ENCODE peak calls at places on chromosomes 16 and 17, in four cellular contexts. One of them, this sample, is unnamed. For H3K4me1, the result is how much of the 10 kb centered on the place peaks cover.

GRCh38 chr17:9021985-9022552 is 759 bp downstream of the NTN1 start:
- DNase-seq in body of pancreas: no peak
- DNase-seq in thoracic aorta: no peak
- DNase-seq in CD8-positive, alpha-beta T cell: no peak
- DNase-seq in this sample: peak

GRCh38 chr16:49431040-49431439 is 57.4 kb downstream of the C16orf78 start:
- DNase-seq in body of pancreas: no peak
- DNase-seq in thoracic aorta: no peak
- DNase-seq in CD8-positive, alpha-beta T cell: no peak
- DNase-seq in this sample: peak

GRCh38 chr16:56199164-56199563 is 7.9 kb downstream of the GNAO1 start:
- DNase-seq in CD8-positive, alpha-beta T cell: no peak
- DNase-seq in body of pancreas: no peak
- DNase-seq in thoracic aorta: no peak
- DNase-seq in this sample: no peak

GRCh38 chr17:62892069-62892675 is 73.9 kb upstream of the TANC2 start:
- DNase-seq in CD8-positive, alpha-beta T cell: no peak
- DNase-seq in body of pancreas: no peak
- DNase-seq in thoracic aorta: no peak
- DNase-seq in this sample: no peak

GRCh38 chr17:78391843-78392242 is 13.4 kb downstream of the PGS1 start:
- DNase-seq in body of pancreas: no peak
- DNase-seq in thoracic aorta: no peak
- DNase-seq in CD8-positive, alpha-beta T cell: no peak
- DNase-seq in this sample: no peak

GRCh38 chr17:65542595-65542994 is 18.9 kb downstream of the AXIN2 start:
- DNase-seq in CD8-positive, alpha-beta T cell: no peak
- DNase-seq in thoracic aorta: no peak
- DNase-seq in body of pancreas: no peak
- DNase-seq in this sample: no peak

GRCh38 chr17:75561927-75562603 is 25.5 kb upstream of the MYO15B start:
- DNase-seq in CD8-positive, alpha-beta T cell: no peak
- DNase-seq in thoracic aorta: no peak
- DNase-seq in body of pancreas: no peak
- DNase-seq in this sample: no peak

GRCh38 chr16:88833086-88833485 is 21.4 kb upstream of the APRT start:
- DNase-seq in CD8-positive, alpha-beta T cell: no peak
- DNase-seq in thoracic aorta: no peak
- DNase-seq in body of pancreas: no peak
- DNase-seq in this sample: no peak

GRCh38 chr16:3431779-3432219 is 11.5 kb downstream of the ZNF597 start:
- DNase-seq in thoracic aorta: no peak
- DNase-seq in body of pancreas: peak
- DNase-seq in CD8-positive, alpha-beta T cell: peak
- DNase-seq in this sample: peak

GRCh38 chr16:11563493-11564040 is 23.2 kb downstream of the LITAF start:
- DNase-seq in body of pancreas: no peak
- DNase-seq in CD8-positive, alpha-beta T cell: no peak
- DNase-seq in thoracic aorta: no peak
- DNase-seq in this sample: no peak

GRCh38 chr16:69112285-69113129 is 7.1 kb downstream of the HAS3 start:
- DNase-seq in body of pancreas: peak
- DNase-seq in CD8-positive, alpha-beta T cell: peak
- DNase-seq in thoracic aorta: no peak
- DNase-seq in this sample: peak

GRCh38 chr16:4314532-4315184 is 1.2 kb upstream of the GLIS2 start:
- DNase-seq in CD8-positive, alpha-beta T cell: no peak
- DNase-seq in body of pancreas: no peak
- DNase-seq in thoracic aorta: no peak
- DNase-seq in this sample: peak

GRCh38 chr17:57541472-57542394 is 203.4 kb downstream of the CCDC182 start:
- DNase-seq in thoracic aorta: peak
- DNase-seq in body of pancreas: no peak
- DNase-seq in CD8-positive, alpha-beta T cell: no peak
- DNase-seq in this sample: peak

GRCh38 chr16:81431554-81432353 is 12.9 kb upstream of the CMIP start:
- DNase-seq in thoracic aorta: no peak
- DNase-seq in body of pancreas: no peak
- DNase-seq in CD8-positive, alpha-beta T cell: no peak
- DNase-seq in this sample: peak

GRCh38 chr17:58398574-58399266 is 18.6 kb downstream of the RNF43 start:
- DNase-seq in CD8-positive, alpha-beta T cell: no peak
- DNase-seq in body of pancreas: no peak
- DNase-seq in thoracic aorta: no peak
- DNase-seq in this sample: no peak

GRCh38 chr16:57319646-57320045 is 35.2 kb upstream of the PLLP start:
- DNase-seq in thoracic aorta: no peak
- DNase-seq in CD8-positive, alpha-beta T cell: no peak
- DNase-seq in body of pancreas: no peak
- DNase-seq in this sample: no peak

GRCh38 chr16:57325458-57325857 is 33.1 kb upstream of the CCL22 start:
- DNase-seq in CD8-positive, alpha-beta T cell: no peak
- DNase-seq in thoracic aorta: no peak
- DNase-seq in body of pancreas: no peak
- DNase-seq in this sample: no peak

GRCh38 chr16:57329718-57330327 is 28.8 kb upstream of the CCL22 start:
- DNase-seq in body of pancreas: no peak
- DNase-seq in thoracic aorta: no peak
- DNase-seq in CD8-positive, alpha-beta T cell: no peak
- DNase-seq in this sample: no peak

GRCh38 chr16:57324649-57325223 is 33.8 kb upstream of the CCL22 start:
- DNase-seq in body of pancreas: no peak
- DNase-seq in thoracic aorta: no peak
- DNase-seq in CD8-positive, alpha-beta T cell: no peak
- DNase-seq in this sample: no peak
- H3K4me1 ChIP-seq in body of pancreas: under half
- H3K4me1 ChIP-seq in thoracic aorta: under half
- H3K4me1 ChIP-seq in CD8-positive, alpha-beta T cell: under half
- H3K4me1 ChIP-seq in this sample: under half

DNA sequence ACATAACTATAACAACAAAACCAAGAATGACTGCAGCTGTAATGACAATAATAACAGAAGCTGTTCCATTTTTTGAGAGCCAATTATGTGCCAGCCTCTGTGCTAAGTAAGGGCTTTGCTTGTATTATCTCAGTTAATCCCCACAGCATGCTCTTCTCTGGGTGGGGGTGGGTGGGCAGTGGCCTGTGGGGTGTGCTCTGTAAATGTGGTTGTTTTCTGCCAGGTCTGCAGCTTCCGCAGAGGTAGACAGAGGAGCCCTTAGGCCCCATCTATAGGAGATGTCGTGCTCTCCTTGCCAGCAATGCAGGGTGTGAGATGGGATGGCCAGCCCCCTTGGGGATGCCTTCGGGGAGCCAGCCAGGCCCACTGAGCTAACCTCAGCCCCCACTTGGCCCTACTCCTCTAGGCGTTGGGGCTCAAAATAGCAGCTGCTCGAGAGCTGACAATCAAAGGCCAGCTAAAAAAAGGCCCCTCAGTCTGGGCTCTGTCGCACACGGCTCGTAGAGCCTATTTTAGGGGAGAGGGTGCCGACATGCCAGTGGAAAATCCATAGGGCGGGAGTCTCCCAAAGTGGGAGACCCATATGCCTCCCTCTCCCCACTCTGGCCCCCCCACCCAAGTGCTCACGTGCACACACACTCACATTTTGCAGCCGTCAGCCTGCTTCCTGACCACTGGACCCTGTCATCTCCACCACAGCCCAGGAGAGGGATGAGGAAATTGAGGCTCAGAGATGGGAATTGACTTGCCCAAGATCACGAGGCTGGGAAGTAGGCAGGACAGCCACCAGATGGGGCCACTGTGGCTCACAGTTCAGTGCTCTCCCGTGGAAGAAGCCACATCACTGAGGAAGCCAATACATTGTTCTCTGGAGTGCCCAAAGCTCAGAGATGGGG is 15.8 kb downstream of the CDH16 start:
- DNase-seq in body of pancreas: no peak
- DNase-seq in thoracic aorta: no peak
- DNase-seq in CD8-positive, alpha-beta T cell: no peak
- DNase-seq in this sample: no peak
- H3K4me1 ChIP-seq in body of pancreas: under half
- H3K4me1 ChIP-seq in thoracic aorta: half or more
- H3K4me1 ChIP-seq in CD8-positive, alpha-beta T cell: under half
- H3K4me1 ChIP-seq in this sample: half or more

DNA sequence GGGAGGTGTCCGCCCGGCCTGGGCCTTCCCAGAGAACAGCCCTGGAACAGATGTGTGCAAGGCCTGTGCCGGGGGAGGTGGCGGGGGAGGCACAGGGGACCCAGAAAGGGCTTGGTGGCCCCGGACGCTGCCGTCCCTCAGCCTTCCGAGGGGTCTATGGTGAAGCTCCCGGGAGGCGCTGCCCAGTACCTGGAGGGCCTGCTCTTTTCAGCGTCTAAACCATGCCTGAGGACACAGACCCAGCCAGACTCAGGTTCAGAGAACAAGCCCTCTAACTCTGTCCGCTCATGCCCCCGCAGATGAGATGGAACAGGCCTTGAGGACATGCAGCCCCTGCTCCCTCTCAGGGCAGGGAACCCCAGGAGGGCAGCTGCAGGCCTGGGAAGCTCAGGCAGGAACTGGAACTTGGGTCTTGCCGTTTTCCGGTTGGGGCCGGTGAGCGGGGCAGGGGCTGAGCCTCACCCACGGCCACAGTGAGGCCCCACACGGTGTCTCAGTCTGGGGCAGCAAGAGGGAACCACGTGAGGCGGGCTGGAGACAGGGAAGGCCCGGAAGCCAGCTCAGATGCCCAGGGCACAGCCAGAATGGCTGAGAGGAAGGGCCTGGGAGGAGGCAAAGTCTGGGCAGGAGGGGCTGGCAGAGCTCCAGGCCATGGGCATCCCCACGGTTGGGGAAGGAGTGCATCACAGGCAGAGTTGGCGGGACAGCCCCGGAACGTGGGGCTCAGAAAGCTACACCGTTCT is 12.5 kb downstream of the SLC16A3 start:
- DNase-seq in thoracic aorta: peak
- DNase-seq in CD8-positive, alpha-beta T cell: no peak
- DNase-seq in body of pancreas: no peak
- DNase-seq in this sample: peak
- H3K4me1 ChIP-seq in thoracic aorta: half or more
- H3K4me1 ChIP-seq in CD8-positive, alpha-beta T cell: under half
- H3K4me1 ChIP-seq in body of pancreas: half or more
- H3K4me1 ChIP-seq in this sample: half or more

DNA sequence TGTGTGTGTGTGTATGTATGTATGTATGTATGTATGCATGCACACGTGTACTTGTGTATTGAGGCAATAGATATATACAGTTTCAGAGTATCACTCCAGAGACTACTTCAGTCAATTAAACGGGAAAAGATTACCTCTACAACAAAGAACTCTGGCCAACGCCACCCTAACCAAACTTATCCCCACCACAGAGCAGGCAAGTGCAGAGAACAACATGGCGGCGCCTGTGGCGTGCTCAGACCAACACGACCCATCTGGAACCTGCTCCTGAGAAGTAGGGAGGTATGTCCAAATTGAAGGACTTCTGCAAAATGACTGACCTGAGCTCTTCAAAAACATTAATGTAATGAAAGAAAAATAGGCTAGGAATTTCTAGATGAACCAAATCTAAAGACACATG is 12.4 kb downstream of the USP22 start:
- DNase-seq in body of pancreas: no peak
- DNase-seq in CD8-positive, alpha-beta T cell: no peak
- DNase-seq in thoracic aorta: no peak
- DNase-seq in this sample: no peak
- H3K4me1 ChIP-seq in body of pancreas: half or more
- H3K4me1 ChIP-seq in CD8-positive, alpha-beta T cell: half or more
- H3K4me1 ChIP-seq in thoracic aorta: half or more
- H3K4me1 ChIP-seq in this sample: under half